ENCODE peak calls at places on chromosomes 16 and 17, in ten cellular contexts. One of them, this sample, is unnamed.

GRCh38 chr17:39867084-39867890 is 715 bp upstream of the ZPBP2 start:
- DNase-seq in NAMALWA: no peak
- DNase-seq in AG04450: no peak
- DNase-seq in left cardiac atrium: no peak
- DNase-seq in HEK293T: no peak
- DNase-seq in cardiac muscle cell: no peak
- DNase-seq in anterior cingulate cortex: no peak
- DNase-seq in germinal center: peak; percentile 14
- DNase-seq in GM10248: peak; percentile 75
- DNase-seq in BE2C: no peak
- DNase-seq in this sample: no peak

GRCh38 chr17:81401727-81402529 is 6.7 kb downstream of the BAHCC1 start:
- DNase-seq in NAMALWA: peak; percentile 60
- DNase-seq in AG04450: no peak
- DNase-seq in left cardiac atrium: no peak
- DNase-seq in HEK293T: peak; percentile 42
- DNase-seq in cardiac muscle cell: peak; percentile 65
- DNase-seq in anterior cingulate cortex: peak; percentile 27
- DNase-seq in germinal center: no peak
- DNase-seq in GM10248: peak; percentile 52
- DNase-seq in BE2C: peak; percentile 58
- DNase-seq in this sample: peak; percentile 59

GRCh38 chr17:49193513-49194296 is 16.7 kb downstream of the GNGT2 start:
- DNase-seq in NAMALWA: peak; percentile 64
- DNase-seq in AG04450: no peak
- DNase-seq in left cardiac atrium: peak; percentile 63
- DNase-seq in HEK293T: peak; percentile 61
- DNase-seq in cardiac muscle cell: peak; percentile 76
- DNase-seq in anterior cingulate cortex: peak; percentile 70
- DNase-seq in germinal center: peak; percentile 60
- DNase-seq in GM10248: peak; percentile 59
- DNase-seq in BE2C: peak; percentile 49
- DNase-seq in this sample: peak; percentile 52

GRCh38 chr17:7697828-7698588 is 7.0 kb upstream of the EFNB3 start:
- DNase-seq in NAMALWA: no peak
- DNase-seq in AG04450: no peak
- DNase-seq in left cardiac atrium: no peak
- DNase-seq in HEK293T: no peak
- DNase-seq in cardiac muscle cell: no peak
- DNase-seq in anterior cingulate cortex: no peak
- DNase-seq in germinal center: no peak
- DNase-seq in GM10248: no peak
- DNase-seq in BE2C: no peak
- DNase-seq in this sample: no peak

GRCh38 chr16:80973991-80974390 is 32.7 kb downstream of the CMC2 start:
- DNase-seq in NAMALWA: no peak
- DNase-seq in AG04450: no peak
- DNase-seq in left cardiac atrium: no peak
- DNase-seq in HEK293T: no peak
- DNase-seq in cardiac muscle cell: no peak
- DNase-seq in anterior cingulate cortex: no peak
- DNase-seq in germinal center: no peak
- DNase-seq in GM10248: no peak
- DNase-seq in BE2C: no peak
- DNase-seq in this sample: no peak

GRCh38 chr16:71807905-71808592 is 585 bp downstream of the AP1G1 start:
- DNase-seq in NAMALWA: peak; percentile 27
- DNase-seq in AG04450: no peak
- DNase-seq in left cardiac atrium: no peak
- DNase-seq in HEK293T: peak; percentile 18
- DNase-seq in cardiac muscle cell: peak; percentile 11
- DNase-seq in anterior cingulate cortex: peak; percentile 58
- DNase-seq in germinal center: no peak
- DNase-seq in GM10248: peak; percentile 59
- DNase-seq in BE2C: peak; percentile 13
- DNase-seq in this sample: peak; percentile 17

GRCh38 chr17:34319087-34319486 is at the start of gene CCL8:
- DNase-seq in NAMALWA: no peak
- DNase-seq in AG04450: no peak
- DNase-seq in left cardiac atrium: no peak
- DNase-seq in HEK293T: no peak
- DNase-seq in cardiac muscle cell: peak; percentile 36
- DNase-seq in anterior cingulate cortex: no peak
- DNase-seq in germinal center: no peak
- DNase-seq in GM10248: no peak
- DNase-seq in BE2C: no peak
- DNase-seq in this sample: peak; percentile 36

GRCh38 chr16:2469399-2470233 is 1.5 kb upstream of the NTN3 start:
- DNase-seq in NAMALWA: peak; percentile 62
- DNase-seq in AG04450: no peak
- DNase-seq in left cardiac atrium: no peak
- DNase-seq in HEK293T: no peak
- DNase-seq in cardiac muscle cell: no peak
- DNase-seq in anterior cingulate cortex: no peak
- DNase-seq in germinal center: no peak
- DNase-seq in GM10248: no peak
- DNase-seq in BE2C: no peak
- DNase-seq in this sample: no peak

GRCh38 chr17:33228548-33228947 is 64.5 kb downstream of the ASIC2 start:
- DNase-seq in NAMALWA: no peak
- DNase-seq in AG04450: no peak
- DNase-seq in left cardiac atrium: peak; percentile 42
- DNase-seq in HEK293T: no peak
- DNase-seq in cardiac muscle cell: no peak
- DNase-seq in anterior cingulate cortex: no peak
- DNase-seq in germinal center: no peak
- DNase-seq in GM10248: no peak
- DNase-seq in BE2C: no peak
- DNase-seq in this sample: no peak

GRCh38 chr17:60153606-60154355 is 4.0 kb downstream of the CA4 start:
- DNase-seq in NAMALWA: no peak
- DNase-seq in AG04450: no peak
- DNase-seq in left cardiac atrium: no peak
- DNase-seq in HEK293T: no peak
- DNase-seq in cardiac muscle cell: peak; percentile 49
- DNase-seq in anterior cingulate cortex: no peak
- DNase-seq in germinal center: no peak
- DNase-seq in GM10248: no peak
- DNase-seq in BE2C: peak; percentile 2
- DNase-seq in this sample: peak; percentile 27

GRCh38 chr16:9847146-9847545 is 335.1 kb downstream of the GRIN2A start:
- DNase-seq in NAMALWA: no peak
- DNase-seq in AG04450: no peak
- DNase-seq in left cardiac atrium: no peak
- DNase-seq in HEK293T: no peak
- DNase-seq in cardiac muscle cell: no peak
- DNase-seq in anterior cingulate cortex: no peak
- DNase-seq in germinal center: no peak
- DNase-seq in GM10248: no peak
- DNase-seq in BE2C: no peak
- DNase-seq in this sample: no peak

GRCh38 chr17:7235693-7236665 is 1.7 kb upstream of the DVL2 start:
- DNase-seq in NAMALWA: no peak
- DNase-seq in AG04450: no peak
- DNase-seq in left cardiac atrium: no peak
- DNase-seq in HEK293T: no peak
- DNase-seq in cardiac muscle cell: peak; percentile 36
- DNase-seq in anterior cingulate cortex: no peak
- DNase-seq in germinal center: no peak
- DNase-seq in GM10248: no peak
- DNase-seq in BE2C: no peak
- DNase-seq in this sample: no peak

GRCh38 chr17:42230225-42230624 is 35.9 kb upstream of the GHDC start:
- DNase-seq in NAMALWA: no peak
- DNase-seq in AG04450: no peak
- DNase-seq in left cardiac atrium: no peak
- DNase-seq in HEK293T: no peak
- DNase-seq in cardiac muscle cell: no peak
- DNase-seq in anterior cingulate cortex: no peak
- DNase-seq in germinal center: no peak
- DNase-seq in GM10248: no peak
- DNase-seq in BE2C: no peak
- DNase-seq in this sample: no peak

GRCh38 chr16:15857779-15858560 is 1.1 kb upstream of the MYH11 start:
- DNase-seq in NAMALWA: no peak
- DNase-seq in AG04450: no peak
- DNase-seq in left cardiac atrium: peak; percentile 50
- DNase-seq in HEK293T: no peak
- DNase-seq in cardiac muscle cell: peak; percentile 54
- DNase-seq in anterior cingulate cortex: no peak
- DNase-seq in germinal center: no peak
- DNase-seq in GM10248: peak; percentile 27
- DNase-seq in BE2C: peak; percentile 26
- DNase-seq in this sample: peak; percentile 8

GRCh38 chr16:85460252-85460982 is 152.7 kb upstream of the GSE1 start:
- DNase-seq in NAMALWA: no peak
- DNase-seq in AG04450: no peak
- DNase-seq in left cardiac atrium: no peak
- DNase-seq in HEK293T: no peak
- DNase-seq in cardiac muscle cell: peak; percentile 73
- DNase-seq in anterior cingulate cortex: no peak
- DNase-seq in germinal center: no peak
- DNase-seq in GM10248: no peak
- DNase-seq in BE2C: peak; percentile 77
- DNase-seq in this sample: no peak

GRCh38 chr16:14072360-14072759 is 1.2 kb downstream of the MRTFB start:
- DNase-seq in NAMALWA: no peak
- DNase-seq in AG04450: no peak
- DNase-seq in left cardiac atrium: no peak
- DNase-seq in HEK293T: no peak
- DNase-seq in cardiac muscle cell: no peak
- DNase-seq in anterior cingulate cortex: no peak
- DNase-seq in germinal center: no peak
- DNase-seq in GM10248: no peak
- DNase-seq in BE2C: no peak
- DNase-seq in this sample: no peak

GRCh38 chr17:56939869-56940484 is 20.9 kb downstream of the COIL start:
- DNase-seq in NAMALWA: peak; percentile 92
- DNase-seq in AG04450: peak; percentile 20
- DNase-seq in left cardiac atrium: no peak
- DNase-seq in HEK293T: peak; percentile 56
- DNase-seq in cardiac muscle cell: peak; percentile 75
- DNase-seq in anterior cingulate cortex: no peak
- DNase-seq in germinal center: peak; percentile 78
- DNase-seq in GM10248: peak; percentile 70
- DNase-seq in BE2C: no peak
- DNase-seq in this sample: peak; percentile 37

GRCh38 chr17:52762147-52762793 is 603.8 kb upstream of the CA10 start:
- DNase-seq in NAMALWA: no peak
- DNase-seq in AG04450: no peak
- DNase-seq in left cardiac atrium: no peak
- DNase-seq in HEK293T: no peak
- DNase-seq in cardiac muscle cell: no peak
- DNase-seq in anterior cingulate cortex: no peak
- DNase-seq in germinal center: no peak
- DNase-seq in GM10248: no peak
- DNase-seq in BE2C: peak; percentile 44
- DNase-seq in this sample: peak; percentile 0

GRCh38 chr16:85350146-85350728 is 238.0 kb upstream of the CIBAR2 start:
- DNase-seq in NAMALWA: no peak
- DNase-seq in AG04450: no peak
- DNase-seq in left cardiac atrium: no peak
- DNase-seq in HEK293T: no peak
- DNase-seq in cardiac muscle cell: no peak
- DNase-seq in anterior cingulate cortex: no peak
- DNase-seq in germinal center: no peak
- DNase-seq in GM10248: no peak
- DNase-seq in BE2C: no peak
- DNase-seq in this sample: no peak

GRCh38 chr16:24540575-24541240 is 1.3 kb downstream of the RBBP6 start:
- DNase-seq in NAMALWA: peak; percentile 76
- DNase-seq in AG04450: no peak
- DNase-seq in left cardiac atrium: no peak
- DNase-seq in HEK293T: no peak
- DNase-seq in cardiac muscle cell: peak; percentile 17
- DNase-seq in anterior cingulate cortex: peak; percentile 7
- DNase-seq in germinal center: peak; percentile 15
- DNase-seq in GM10248: peak; percentile 18
- DNase-seq in BE2C: no peak
- DNase-seq in this sample: no peak

GRCh38 chr16:21643787-21644186 is 8.6 kb downstream of the IGSF6 start:
- DNase-seq in NAMALWA: no peak
- DNase-seq in AG04450: no peak
- DNase-seq in left cardiac atrium: no peak
- DNase-seq in HEK293T: no peak
- DNase-seq in cardiac muscle cell: no peak
- DNase-seq in anterior cingulate cortex: no peak
- DNase-seq in germinal center: no peak
- DNase-seq in GM10248: no peak
- DNase-seq in BE2C: no peak
- DNase-seq in this sample: no peak

GRCh38 chr17:74957935-74958549 is 14.5 kb downstream of the HID1 start:
- DNase-seq in NAMALWA: peak; percentile 80
- DNase-seq in AG04450: no peak
- DNase-seq in left cardiac atrium: peak; percentile 76
- DNase-seq in HEK293T: peak; percentile 88
- DNase-seq in cardiac muscle cell: peak; percentile 67
- DNase-seq in anterior cingulate cortex: peak; percentile 21
- DNase-seq in germinal center: peak; percentile 80
- DNase-seq in GM10248: peak; percentile 86
- DNase-seq in BE2C: peak; percentile 88
- DNase-seq in this sample: no peak

GRCh38 chr16:19715566-19715965 is 2.5 kb downstream of the KNOP1 start:
- DNase-seq in NAMALWA: no peak
- DNase-seq in AG04450: no peak
- DNase-seq in left cardiac atrium: no peak
- DNase-seq in HEK293T: no peak
- DNase-seq in cardiac muscle cell: no peak
- DNase-seq in anterior cingulate cortex: no peak
- DNase-seq in germinal center: no peak
- DNase-seq in GM10248: no peak
- DNase-seq in BE2C: no peak
- DNase-seq in this sample: no peak

GRCh38 chr17:54968954-54969400 is 412 bp downstream of the STXBP4 start:
- DNase-seq in NAMALWA: no peak
- DNase-seq in AG04450: no peak
- DNase-seq in left cardiac atrium: no peak
- DNase-seq in HEK293T: peak; percentile 17
- DNase-seq in cardiac muscle cell: peak; percentile 51
- DNase-seq in anterior cingulate cortex: no peak
- DNase-seq in germinal center: peak; percentile 4
- DNase-seq in GM10248: no peak
- DNase-seq in BE2C: no peak
- DNase-seq in this sample: peak; percentile 25

GRCh38 chr16:51651061-51651466 is 500.0 kb upstream of the SALL1 start:
- DNase-seq in NAMALWA: no peak
- DNase-seq in AG04450: no peak
- DNase-seq in left cardiac atrium: no peak
- DNase-seq in HEK293T: no peak
- DNase-seq in cardiac muscle cell: peak; percentile 25
- DNase-seq in anterior cingulate cortex: peak; percentile 18
- DNase-seq in germinal center: no peak
- DNase-seq in GM10248: no peak
- DNase-seq in BE2C: no peak
- DNase-seq in this sample: no peak

GRCh38 chr16:29825145-29826044 is 5.1 kb downstream of the MVP start:
- DNase-seq in NAMALWA: no peak
- DNase-seq in AG04450: peak; percentile 80
- DNase-seq in left cardiac atrium: peak; percentile 67
- DNase-seq in HEK293T: no peak
- DNase-seq in cardiac muscle cell: peak; percentile 79
- DNase-seq in anterior cingulate cortex: no peak
- DNase-seq in germinal center: no peak
- DNase-seq in GM10248: peak; percentile 81
- DNase-seq in BE2C: no peak
- DNase-seq in this sample: peak; percentile 54

GRCh38 chr16:89841275-89841674 is 13.0 kb downstream of the SPIRE2 start:
- DNase-seq in NAMALWA: peak; percentile 63
- DNase-seq in AG04450: no peak
- DNase-seq in left cardiac atrium: no peak
- DNase-seq in HEK293T: no peak
- DNase-seq in cardiac muscle cell: no peak
- DNase-seq in anterior cingulate cortex: no peak
- DNase-seq in germinal center: no peak
- DNase-seq in GM10248: no peak
- DNase-seq in BE2C: no peak
- DNase-seq in this sample: no peak

GRCh38 chr17:8254881-8255280 is 5.8 kb downstream of the PFAS start:
- DNase-seq in NAMALWA: no peak
- DNase-seq in AG04450: no peak
- DNase-seq in left cardiac atrium: no peak
- DNase-seq in HEK293T: no peak
- DNase-seq in cardiac muscle cell: no peak
- DNase-seq in anterior cingulate cortex: no peak
- DNase-seq in germinal center: no peak
- DNase-seq in GM10248: no peak
- DNase-seq in BE2C: no peak
- DNase-seq in this sample: no peak